ENCODE peak calls at places on chromosomes 1 and 21, in six cellular contexts. G is NCI-H1694, L is mesothelial cell of epicardium, O is NCI-H345, T is H54, V is GM18507. I is an unnamed sample.

GRCh38 chr1:220680085-220680687 is 10.0 kb upstream of the C1orf115 start:
- DNase-seq in G (peak; percentile 31), L (no peak), O (peak; percentile 59), T (peak; percentile 32), V (no peak), I (no peak)

GRCh38 chr1:65965112-65965511 is 172.4 kb downstream of the PDE4B start:
- DNase-seq in G (no peak), L (no peak), O (no peak), T (no peak), V (no peak), I (no peak)

GRCh38 chr1:90400121-90400520 is 317.0 kb downstream of the BARHL2 start:
- DNase-seq in G (no peak), L (no peak), O (no peak), T (no peak), V (no peak), I (no peak)

GRCh38 chr1:201930137-201930536 is 16.2 kb downstream of the LMOD1 start:
- DNase-seq in G (no peak), L (no peak), O (no peak), T (no peak), V (no peak), I (no peak)

GRCh38 chr1:235984041-235984820 is 80.7 kb downstream of the NID1 start:
- DNase-seq in G (no peak), L (no peak), O (no peak), T (peak; percentile 18), V (no peak), I (peak; percentile 18)

GRCh38 chr1:150765229-150765976 is at the start of gene CTSS:
- DNase-seq in G (no peak), L (no peak), O (no peak), T (no peak), V (peak; percentile 54), I (no peak)

GRCh38 chr21:25039461-25040380 is 567.6 kb downstream of the MRPL39 start:
- DNase-seq in G (peak; percentile 65), L (no peak), O (peak; percentile 34), T (no peak), V (peak; percentile 18), I (no peak)

GRCh38 chr21:45972716-45973474 is 8.7 kb upstream of the COL6A1 start:
- DNase-seq in G (peak; percentile 19), L (peak; percentile 85), O (no peak), T (no peak), V (no peak), I (no peak)

GRCh38 chr1:234533034-234533571 is 54.1 kb upstream of the TARBP1 start:
- DNase-seq in G (no peak), L (no peak), O (no peak), T (peak; percentile 53), V (no peak), I (no peak)

GRCh38 chr1:7608628-7609295 is 162.3 kb upstream of the VAMP3 start:
- DNase-seq in G (no peak), L (no peak), O (peak; percentile 73), T (no peak), V (no peak), I (no peak)

GRCh38 chr1:67645495-67646144 is 39.4 kb upstream of the GADD45A start:
- DNase-seq in G (peak; percentile 61), L (no peak), O (peak; percentile 39), T (no peak), V (no peak), I (no peak)

GRCh38 chr1:32925360-32926142 is 24.4 kb upstream of the TMEM54 start:
- DNase-seq in G (no peak), L (peak; percentile 48), O (no peak), T (no peak), V (no peak), I (no peak)

GRCh38 chr1:2300004-2300771 is 72.1 kb downstream of the SKI start:
- DNase-seq in G (no peak), L (no peak), O (no peak), T (no peak), V (peak; percentile 86), I (no peak)

GRCh38 chr21:45994738-45995685 is 13.4 kb downstream of the COL6A1 start:
- DNase-seq in G (no peak), L (no peak), O (no peak), T (no peak), V (no peak), I (no peak)

GRCh38 chr1:56472860-56473259 is 106.5 kb downstream of the PLPP3 start:
- DNase-seq in G (no peak), L (no peak), O (no peak), T (no peak), V (peak; percentile 29), I (peak; percentile 54)

GRCh38 chr21:42343101-42343500 is 7.7 kb downstream of the TFF2 start:
- DNase-seq in G (no peak), L (no peak), O (no peak), T (no peak), V (no peak), I (no peak)

GRCh38 chr1:36384542-36385409 is 948 bp downstream of the STK40 start:
- DNase-seq in G (no peak), L (peak; percentile 56), O (peak; percentile 46), T (no peak), V (no peak), I (no peak)

GRCh38 chr1:228684609-228685008 is 50.7 kb upstream of the RHOU start:
- DNase-seq in G (no peak), L (no peak), O (no peak), T (no peak), V (no peak), I (no peak)

GRCh38 chr21:44650973-44651675 is 3.3 kb downstream of the KRTAP12-4 start:
- DNase-seq in G (no peak), L (no peak), O (no peak), T (no peak), V (no peak), I (no peak)

GRCh38 chr1:161330346-161330745 is 16.2 kb downstream of the SDHC start:
- DNase-seq in G (no peak), L (no peak), O (no peak), T (peak; percentile 28), V (no peak), I (no peak)

GRCh38 chr1:50272923-50273322 is 150.3 kb downstream of the DMRTA2 start:
- DNase-seq in G (peak; percentile 96), L (no peak), O (peak; percentile 13), T (no peak), V (no peak), I (no peak)

GRCh38 chr1:176521211-176521610 is 58.2 kb downstream of the PAPPA2 start:
- DNase-seq in G (no peak), L (no peak), O (no peak), T (no peak), V (no peak), I (no peak)

GRCh38 chr1:228346731-228347130 is 59.9 kb downstream of the TRIM11 start:
- DNase-seq in G (no peak), L (no peak), O (no peak), T (no peak), V (no peak), I (no peak)

GRCh38 chr1:200168926-200169325 is 141.4 kb downstream of the NR5A2 start:
- DNase-seq in G (no peak), L (no peak), O (no peak), T (no peak), V (no peak), I (no peak)

GRCh38 chr1:226596531-226597165 is 48.1 kb downstream of the STUM start:
- DNase-seq in G (no peak), L (no peak), O (no peak), T (no peak), V (no peak), I (no peak)

GRCh38 chr1:206556047-206556747 is 48.9 kb downstream of the RASSF5 start:
- DNase-seq in G (no peak), L (no peak), O (peak; percentile 12), T (no peak), V (no peak), I (no peak)

GRCh38 chr1:71030021-71030420 is 17.6 kb downstream of the PTGER3 start:
- DNase-seq in G (no peak), L (no peak), O (no peak), T (no peak), V (no peak), I (no peak)

GRCh38 chr21:45590246-45590725 is 48.0 kb upstream of the SLC19A1 start:
- DNase-seq in G (no peak), L (no peak), O (no peak), T (no peak), V (peak; percentile 74), I (no peak)

GRCh38 chr1:53603431-53603830 is 135.5 kb downstream of the GLIS1 start:
- DNase-seq in G (no peak), L (no peak), O (no peak), T (no peak), V (no peak), I (no peak)

GRCh38 chr1:151716771-151717631 is at the start of gene CELF3:
- DNase-seq in G (peak; percentile 99), L (no peak), O (peak; percentile 100), T (no peak), V (no peak), I (no peak)

GRCh38 chr21:41025057-41025390 is 142.9 kb upstream of the BACE2 start:
- DNase-seq in G (no peak), L (no peak), O (no peak), T (no peak), V (no peak), I (no peak)

GRCh38 chr1:160189649-160190625 is at the start of gene CASQ1:
- DNase-seq in G (no peak), L (no peak), O (no peak), T (peak; percentile 47), V (no peak), I (no peak)

GRCh38 chr1:88640060-88640459 is 44.0 kb upstream of the PKN2 start:
- DNase-seq in G (no peak), L (no peak), O (no peak), T (no peak), V (no peak), I (no peak)

GRCh38 chr1:94239796-94240195 is 2.4 kb upstream of the ARHGAP29 start:
- DNase-seq in G (no peak), L (no peak), O (no peak), T (peak; percentile 34), V (no peak), I (no peak)

GRCh38 chr1:44806025-44806703 is 987 bp downstream of the DYNLT4 start:
- DNase-seq in G (no peak), L (no peak), O (no peak), T (no peak), V (no peak), I (no peak)

GRCh38 chr1:202069670-202070069 is 53.0 kb upstream of the GPR37L1 start:
- DNase-seq in G (peak; percentile 55), L (no peak), O (peak; percentile 82), T (no peak), V (no peak), I (no peak)

GRCh38 chr1:179586107-179586823 is 5.4 kb upstream of the TDRD5 start:
- DNase-seq in G (peak; percentile 61), L (peak; percentile 75), O (peak; percentile 56), T (no peak), V (no peak), I (no peak)

I was measured in vagina.